ENCODE peak calls at places on chromosome 7, in seven cellular contexts. One of them, this sample, is unnamed.

GRCh38 chr7:55140221-55140980 is 121.6 kb downstream of the EGFR start:
- DNase-seq in heart left ventricle: peak; percentile 77
- DNase-seq in H54: no peak
- DNase-seq in ovary: no peak
- DNase-seq in Peyer's patch: no peak
- DNase-seq in tibial nerve: no peak
- DNase-seq in H1: no peak
- DNase-seq in this sample: no peak

GRCh38 chr7:151621961-151622360 is 102.3 kb upstream of the RHEB start:
- DNase-seq in Peyer's patch: no peak
- DNase-seq in H54: no peak
- DNase-seq in H1: peak; percentile 4
- DNase-seq in tibial nerve: no peak
- DNase-seq in heart left ventricle: no peak
- DNase-seq in ovary: no peak
- DNase-seq in this sample: no peak

GRCh38 chr7:95095259-95096122 is 188.1 kb downstream of the PPP1R9A start:
- DNase-seq in Peyer's patch: no peak
- DNase-seq in tibial nerve: no peak
- DNase-seq in ovary: no peak
- DNase-seq in H54: no peak
- DNase-seq in heart left ventricle: no peak
- DNase-seq in H1: no peak
- DNase-seq in this sample: no peak

GRCh38 chr7:139657749-139658148 is 120.0 kb downstream of the HIPK2 start:
- DNase-seq in tibial nerve: no peak
- DNase-seq in heart left ventricle: no peak
- DNase-seq in H54: no peak
- DNase-seq in ovary: no peak
- DNase-seq in Peyer's patch: no peak
- DNase-seq in H1: no peak
- DNase-seq in this sample: no peak

GRCh38 chr7:25913574-25914224 is 238.3 kb upstream of the NFE2L3 start:
- DNase-seq in H1: no peak
- DNase-seq in ovary: no peak
- DNase-seq in Peyer's patch: no peak
- DNase-seq in H54: no peak
- DNase-seq in tibial nerve: no peak
- DNase-seq in heart left ventricle: no peak
- DNase-seq in this sample: no peak

GRCh38 chr7:2632717-2633537 is 1.1 kb downstream of the TTYH3 start:
- DNase-seq in H54: peak; percentile 98
- DNase-seq in tibial nerve: peak; percentile 43
- DNase-seq in H1: no peak
- DNase-seq in heart left ventricle: peak; percentile 80
- DNase-seq in ovary: peak; percentile 82
- DNase-seq in Peyer's patch: peak; percentile 71
- DNase-seq in this sample: peak; percentile 48

GRCh38 chr7:70614237-70614984 is 517.5 kb upstream of the GALNT17 start:
- DNase-seq in ovary: peak; percentile 86
- DNase-seq in H54: peak; percentile 85
- DNase-seq in tibial nerve: peak; percentile 63
- DNase-seq in heart left ventricle: peak; percentile 89
- DNase-seq in H1: peak; percentile 69
- DNase-seq in Peyer's patch: no peak
- DNase-seq in this sample: no peak

GRCh38 chr7:36283711-36284130 is 105.9 kb upstream of the ANLN start:
- DNase-seq in heart left ventricle: peak; percentile 82
- DNase-seq in H54: no peak
- DNase-seq in tibial nerve: peak; percentile 34
- DNase-seq in Peyer's patch: no peak
- DNase-seq in ovary: no peak
- DNase-seq in H1: no peak
- DNase-seq in this sample: no peak

GRCh38 chr7:27119412-27119911 is 11.1 kb downstream of the HOXA4 start:
- DNase-seq in H1: no peak
- DNase-seq in tibial nerve: no peak
- DNase-seq in Peyer's patch: no peak
- DNase-seq in ovary: no peak
- DNase-seq in H54: no peak
- DNase-seq in heart left ventricle: no peak
- DNase-seq in this sample: no peak

GRCh38 chr7:112160771-112161150 is 45.4 kb downstream of the DOCK4 start:
- DNase-seq in heart left ventricle: no peak
- DNase-seq in tibial nerve: no peak
- DNase-seq in H54: no peak
- DNase-seq in Peyer's patch: no peak
- DNase-seq in H1: no peak
- DNase-seq in ovary: no peak
- DNase-seq in this sample: no peak

GRCh38 chr7:138932870-138933269 is 48.3 kb downstream of the KIAA1549 start:
- DNase-seq in H54: no peak
- DNase-seq in tibial nerve: no peak
- DNase-seq in ovary: no peak
- DNase-seq in Peyer's patch: no peak
- DNase-seq in heart left ventricle: no peak
- DNase-seq in H1: peak; percentile 37
- DNase-seq in this sample: no peak

GRCh38 chr7:21616796-21617436 is 74.1 kb downstream of the DNAH11 start:
- DNase-seq in H1: no peak
- DNase-seq in Peyer's patch: no peak
- DNase-seq in H54: peak; percentile 19
- DNase-seq in tibial nerve: no peak
- DNase-seq in heart left ventricle: no peak
- DNase-seq in ovary: no peak
- DNase-seq in this sample: no peak

GRCh38 chr7:24508301-24508700 is 65.0 kb upstream of the PALS2 start:
- DNase-seq in heart left ventricle: no peak
- DNase-seq in tibial nerve: no peak
- DNase-seq in ovary: no peak
- DNase-seq in Peyer's patch: no peak
- DNase-seq in H54: no peak
- DNase-seq in H1: no peak
- DNase-seq in this sample: no peak

GRCh38 chr7:152663101-152663740 is 12.7 kb downstream of the XRCC2 start:
- DNase-seq in heart left ventricle: no peak
- DNase-seq in ovary: no peak
- DNase-seq in tibial nerve: no peak
- DNase-seq in H1: no peak
- DNase-seq in Peyer's patch: no peak
- DNase-seq in H54: no peak
- DNase-seq in this sample: no peak

GRCh38 chr7:152661479-152661878 is 14.5 kb downstream of the XRCC2 start:
- DNase-seq in H54: no peak
- DNase-seq in ovary: no peak
- DNase-seq in tibial nerve: no peak
- DNase-seq in H1: no peak
- DNase-seq in Peyer's patch: no peak
- DNase-seq in heart left ventricle: no peak
- DNase-seq in this sample: no peak

GRCh38 chr7:152664636-152665035 is 11.3 kb downstream of the XRCC2 start:
- DNase-seq in H54: no peak
- DNase-seq in ovary: no peak
- DNase-seq in H1: no peak
- DNase-seq in tibial nerve: no peak
- DNase-seq in Peyer's patch: no peak
- DNase-seq in heart left ventricle: no peak
- DNase-seq in this sample: no peak

GRCh38 chr7:152666078-152666477 is 9.9 kb downstream of the XRCC2 start:
- DNase-seq in heart left ventricle: no peak
- DNase-seq in H54: no peak
- DNase-seq in ovary: no peak
- DNase-seq in tibial nerve: no peak
- DNase-seq in Peyer's patch: no peak
- DNase-seq in H1: no peak
- DNase-seq in this sample: no peak

DNA sequence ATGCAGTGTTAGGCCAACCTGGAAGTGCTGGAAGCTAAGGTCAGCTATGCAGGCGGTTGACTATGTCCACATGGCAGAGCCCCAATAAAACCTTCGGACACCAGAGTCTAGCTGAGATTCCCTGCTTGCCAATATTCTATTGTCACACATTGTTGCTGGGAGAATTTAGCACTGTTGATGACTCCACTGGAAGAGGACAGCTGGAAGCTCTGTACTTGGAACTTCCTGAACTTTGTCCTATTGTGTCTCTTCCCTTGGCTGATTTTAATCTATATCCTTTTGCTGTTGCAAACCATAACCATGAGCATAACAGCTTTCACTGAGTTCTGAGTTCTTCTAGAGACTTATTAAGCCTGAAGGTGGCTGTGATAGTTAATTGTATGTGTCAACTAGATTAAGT is 12.0 kb downstream of the XRCC2 start:
- DNase-seq in H54: no peak
- DNase-seq in ovary: no peak
- DNase-seq in tibial nerve: no peak
- DNase-seq in Peyer's patch: no peak
- DNase-seq in heart left ventricle: no peak
- DNase-seq in H1: no peak
- DNase-seq in this sample: no peak
- TF ChIP-seq POLR2A in H54: no peak
- TF ChIP-seq POLR2A in ovary: no peak
- TF ChIP-seq POLR2A in tibial nerve: no peak
- TF ChIP-seq POLR2A in Peyer's patch: no peak
- TF ChIP-seq POLR2A in heart left ventricle: no peak
- TF ChIP-seq POLR2A in H1: peak; percentile 5
- TF ChIP-seq POLR2A in this sample: no peak

DNA sequence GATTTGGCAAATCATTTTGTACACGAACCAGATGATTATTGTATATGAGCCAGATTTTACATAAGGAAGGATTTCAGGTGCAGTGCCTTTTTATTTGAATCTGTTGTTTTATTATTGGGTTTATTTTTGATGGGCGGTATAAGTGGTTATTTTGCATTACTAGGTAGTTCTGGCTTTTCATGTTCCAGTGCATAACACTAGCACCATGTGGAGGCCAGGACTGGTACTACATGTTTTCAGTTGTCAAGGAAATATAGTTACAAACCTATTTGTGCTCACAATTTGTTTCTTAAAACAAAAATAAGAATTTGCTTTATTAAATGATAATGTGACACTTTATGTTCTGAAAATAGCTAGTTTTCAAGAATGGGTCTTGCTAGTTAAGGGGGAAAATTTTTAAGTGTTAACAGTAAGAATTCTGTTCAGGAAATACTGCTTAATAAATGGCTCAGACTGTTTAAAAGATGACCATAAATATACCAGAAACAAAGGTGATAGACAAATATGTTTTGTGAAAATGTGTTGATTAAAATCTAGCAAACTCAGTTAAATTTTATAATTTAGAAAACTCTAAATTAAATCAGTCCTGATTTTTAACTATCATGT is 7.1 kb upstream of the SEMA3E start:
- DNase-seq in H1: no peak
- DNase-seq in heart left ventricle: no peak
- DNase-seq in H54: no peak
- DNase-seq in tibial nerve: peak; percentile 55
- DNase-seq in ovary: no peak
- DNase-seq in Peyer's patch: no peak
- DNase-seq in this sample: no peak
- TF ChIP-seq POLR2A in H1: no peak
- TF ChIP-seq POLR2A in heart left ventricle: no peak
- TF ChIP-seq POLR2A in H54: no peak
- TF ChIP-seq POLR2A in tibial nerve: no peak
- TF ChIP-seq POLR2A in ovary: no peak
- TF ChIP-seq POLR2A in Peyer's patch: no peak
- TF ChIP-seq POLR2A in this sample: no peak

DNA sequence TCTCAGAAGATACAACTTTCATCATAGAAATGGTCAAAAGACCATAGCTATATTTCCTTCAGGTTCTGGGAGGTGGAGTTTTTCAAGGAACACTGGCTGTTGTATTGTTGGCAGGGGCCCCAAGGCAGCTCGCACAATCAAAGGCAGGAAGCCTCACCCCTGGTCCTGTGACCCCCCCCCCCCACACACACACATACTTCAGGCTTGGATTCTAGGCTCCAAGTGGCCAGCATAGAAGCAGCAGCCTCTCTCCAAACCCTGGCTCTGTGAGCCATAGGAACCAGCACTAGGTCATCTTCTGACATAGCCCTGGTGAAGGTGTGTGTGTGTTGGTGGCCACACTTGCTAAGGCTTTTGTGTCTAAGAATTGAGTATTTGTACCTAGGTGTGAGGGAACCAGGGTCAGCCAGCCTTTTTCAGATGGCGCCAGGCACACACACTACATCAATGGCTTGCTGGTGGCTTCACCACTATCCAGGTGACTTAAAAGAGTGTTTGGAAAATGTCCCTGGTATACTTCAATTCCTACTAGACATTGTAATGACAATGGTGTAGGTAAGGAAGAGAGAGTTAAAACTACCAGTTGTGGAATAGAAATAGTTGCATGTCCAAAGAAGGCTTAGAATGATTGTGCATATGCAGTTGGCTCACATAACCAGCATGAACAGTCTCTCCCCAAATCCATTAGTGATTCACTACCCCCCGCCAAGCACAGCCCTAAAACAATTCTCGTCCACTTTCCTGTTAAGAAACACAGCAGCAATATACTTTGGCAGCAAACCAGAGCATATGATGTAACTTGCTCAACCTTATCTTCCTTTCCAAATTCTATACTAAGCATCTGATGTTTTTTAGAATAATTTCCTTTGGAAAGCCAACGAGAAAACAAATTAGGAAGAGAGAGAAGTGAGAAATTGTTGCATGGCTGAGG is 91.3 kb downstream of the AVL9 start:
- DNase-seq in Peyer's patch: no peak
- DNase-seq in tibial nerve: no peak
- DNase-seq in heart left ventricle: peak; percentile 54
- DNase-seq in H54: peak; percentile 67
- DNase-seq in H1: no peak
- DNase-seq in ovary: peak; percentile 38
- DNase-seq in this sample: no peak
- TF ChIP-seq POLR2A in Peyer's patch: no peak
- TF ChIP-seq POLR2A in tibial nerve: no peak
- TF ChIP-seq POLR2A in heart left ventricle: no peak
- TF ChIP-seq POLR2A in H54: no peak
- TF ChIP-seq POLR2A in H1: no peak
- TF ChIP-seq POLR2A in ovary: no peak
- TF ChIP-seq POLR2A in this sample: no peak

GRCh38 chr7:32047075-32047474 is 23.1 kb downstream of the PDE1C start:
- DNase-seq in H54: no peak
- DNase-seq in H1: no peak
- DNase-seq in ovary: no peak
- DNase-seq in heart left ventricle: no peak
- DNase-seq in tibial nerve: no peak
- DNase-seq in Peyer's patch: no peak
- DNase-seq in this sample: no peak

GRCh38 chr7:32049599-32049998 is 20.6 kb downstream of the PDE1C start:
- DNase-seq in Peyer's patch: no peak
- DNase-seq in tibial nerve: no peak
- DNase-seq in heart left ventricle: no peak
- DNase-seq in H54: no peak
- DNase-seq in ovary: no peak
- DNase-seq in H1: no peak
- DNase-seq in this sample: no peak

GRCh38 chr7:32045228-32045627 is 25.0 kb downstream of the PDE1C start:
- DNase-seq in H54: no peak
- DNase-seq in ovary: no peak
- DNase-seq in tibial nerve: no peak
- DNase-seq in H1: no peak
- DNase-seq in heart left ventricle: no peak
- DNase-seq in Peyer's patch: no peak
- DNase-seq in this sample: no peak

GRCh38 chr7:32048970-32049369 is 21.2 kb downstream of the PDE1C start:
- DNase-seq in tibial nerve: no peak
- DNase-seq in H1: no peak
- DNase-seq in ovary: no peak
- DNase-seq in H54: no peak
- DNase-seq in Peyer's patch: no peak
- DNase-seq in heart left ventricle: no peak
- DNase-seq in this sample: no peak

GRCh38 chr7:32047801-32048200 is 22.4 kb downstream of the PDE1C start:
- DNase-seq in ovary: no peak
- DNase-seq in tibial nerve: no peak
- DNase-seq in H54: no peak
- DNase-seq in Peyer's patch: no peak
- DNase-seq in heart left ventricle: no peak
- DNase-seq in H1: no peak
- DNase-seq in this sample: no peak
- TF ChIP-seq POLR2A in ovary: no peak
- TF ChIP-seq POLR2A in tibial nerve: no peak
- TF ChIP-seq POLR2A in H54: no peak
- TF ChIP-seq POLR2A in Peyer's patch: no peak
- TF ChIP-seq POLR2A in heart left ventricle: no peak
- TF ChIP-seq POLR2A in H1: no peak
- TF ChIP-seq POLR2A in this sample: no peak